ENCODE peak calls at places on chromosomes 11 and 22, in five cellular contexts. Q is spleen, M is osteoblast, H is heart right ventricle, Y is lung. A is an unnamed sample. For H3K4me1, the result is how much of the 10 kb centered on the place peaks cover.

GRCh38 chr11:65417702-65418430 is 4.7 kb upstream of the NEAT1 start:
- DNase-seq in Q (peak), M (no peak), H (no peak), Y (no peak), A (peak)

GRCh38 chr22:49452362-49452946 is 375.2 kb downstream of the BRD1 start:
- DNase-seq in Q (no peak), M (peak), H (no peak), Y (no peak), A (no peak)

GRCh38 chr11:8698917-8699441 is 16.4 kb downstream of the RPL27A start:
- DNase-seq in Q (no peak), M (peak), H (no peak), Y (no peak), A (no peak)

GRCh38 chr22:27418261-27418660 is 383.3 kb downstream of the MN1 start:
- DNase-seq in Q (no peak), M (no peak), H (no peak), Y (no peak), A (no peak)

GRCh38 chr11:20474951-20475517 is 87.5 kb downstream of the PRMT3 start:
- DNase-seq in Q (no peak), M (no peak), H (no peak), Y (no peak), A (no peak)

GRCh38 chr11:118230088-118230487 is 5.3 kb upstream of the JAML start:
- DNase-seq in Q (no peak), M (no peak), H (no peak), Y (no peak), A (no peak)

GRCh38 chr11:126317681-126318641 is 14.1 kb downstream of the DCPS start:
- DNase-seq in Q (peak), M (peak), H (peak), Y (peak), A (no peak)

GRCh38 chr11:20873054-20873453 is 203.7 kb downstream of the NELL1 start:
- DNase-seq in Q (no peak), M (no peak), H (no peak), Y (no peak), A (no peak)

GRCh38 chr11:107697291-107697690 is 14.6 kb downstream of the SLN start:
- DNase-seq in Q (no peak), M (no peak), H (no peak), Y (no peak), A (no peak)

GRCh38 chr11:132245558-132246385 is 875.4 kb downstream of the NTM start:
- DNase-seq in Q (no peak), M (no peak), H (no peak), Y (no peak), A (no peak)

GRCh38 chr11:60251485-60252207 is 8.7 kb upstream of the MS4A4E start:
- DNase-seq in Q (no peak), M (no peak), H (peak), Y (no peak), A (no peak)

GRCh38 chr11:11964774-11965150 is 43.7 kb downstream of the DKK3 start:
- DNase-seq in Q (peak), M (no peak), H (no peak), Y (no peak), A (no peak)

GRCh38 chr11:85756401-85757200 is 54.3 kb downstream of the SYTL2 start:
- DNase-seq in Q (no peak), M (no peak), H (no peak), Y (no peak), A (no peak)

DNA sequence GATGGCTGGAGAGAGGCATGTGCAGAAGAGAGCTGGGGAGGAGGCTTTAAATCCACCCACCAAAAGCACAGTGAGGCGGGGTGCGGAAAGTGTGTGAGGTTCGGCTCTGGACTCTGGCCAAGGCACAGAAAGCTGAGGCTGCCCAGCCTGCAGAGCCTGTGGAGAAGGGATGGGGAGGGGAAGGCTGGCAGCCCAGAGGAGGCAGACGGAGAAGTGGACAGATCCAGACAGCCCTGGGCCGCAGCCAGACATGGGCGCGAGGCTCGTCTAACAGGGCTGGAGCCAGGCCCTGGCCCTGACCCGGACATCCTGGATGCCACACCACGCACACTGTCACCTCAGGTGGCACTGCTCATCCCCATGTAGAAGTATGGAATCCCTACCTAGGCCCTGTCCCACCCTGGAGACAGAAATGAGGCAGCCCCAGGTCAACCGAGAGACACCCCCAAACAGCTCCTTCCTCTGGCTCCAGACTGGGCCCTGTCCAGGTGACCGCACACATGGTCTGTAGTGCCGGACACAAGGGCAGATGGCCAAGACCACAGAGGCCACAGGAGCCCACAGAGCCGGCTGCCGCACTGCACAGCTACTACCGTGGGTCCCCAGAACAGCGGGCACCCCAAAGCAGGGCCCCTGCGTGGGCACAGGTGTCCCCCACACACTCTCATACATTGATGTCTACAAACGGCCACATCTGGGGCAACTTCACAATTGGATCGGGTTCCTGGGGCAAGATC is 16.6 kb upstream of the MOB2 start:
- DNase-seq in Q (no peak), M (peak), H (peak), Y (no peak), A (no peak)
- H3K4me1 ChIP-seq in Q (half or more), M (under half), H (half or more), Y (under half), A (under half)

GRCh38 chr11:125090816-125091215 is 20.6 kb downstream of the TMEM218 start:
- DNase-seq in Q (peak), M (no peak), H (no peak), Y (no peak), A (no peak)

GRCh38 chr11:125093502-125093901 is 17.9 kb downstream of the TMEM218 start:
- DNase-seq in Q (no peak), M (no peak), H (no peak), Y (no peak), A (no peak)

GRCh38 chr11:125091877-125092664 is 19.4 kb downstream of the TMEM218 start:
- DNase-seq in Q (peak), M (no peak), H (no peak), Y (no peak), A (no peak)

GRCh38 chr11:125092669-125093068 is 18.8 kb downstream of the TMEM218 start:
- DNase-seq in Q (no peak), M (no peak), H (no peak), Y (no peak), A (no peak)

DNA sequence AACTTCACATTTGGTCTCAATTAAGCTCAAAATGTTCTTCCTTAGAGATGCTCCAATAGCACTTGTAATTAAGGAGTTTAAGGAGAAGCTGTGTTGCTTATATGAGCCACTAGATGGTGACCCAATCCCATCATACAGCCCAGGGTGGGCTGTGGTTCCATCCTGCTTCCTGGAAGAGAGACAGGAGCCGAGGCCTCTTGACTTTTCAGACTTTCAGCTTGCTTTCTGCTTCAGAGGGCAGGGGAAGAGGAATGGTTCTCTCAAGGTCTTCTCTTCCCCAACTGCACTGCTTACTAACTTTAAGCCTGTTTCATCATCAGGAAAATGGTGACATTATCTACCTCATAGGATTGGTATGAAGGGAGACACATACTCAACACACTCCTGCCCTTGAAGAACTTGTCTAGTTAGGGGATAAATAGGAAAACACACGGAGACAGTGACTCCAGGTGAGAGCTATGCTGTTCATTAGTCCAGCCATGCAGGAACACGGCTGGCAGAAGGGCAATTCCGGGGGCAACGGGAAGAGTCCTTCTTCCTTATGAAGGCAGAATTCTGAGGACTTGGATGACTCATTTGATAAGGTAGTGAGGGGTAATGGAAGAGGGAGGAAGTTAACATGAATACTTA is 20.1 kb downstream of the TMEM218 start:
- DNase-seq in Q (peak), M (peak), H (peak), Y (no peak), A (no peak)
- TF ChIP-seq CTCF in Q (peak), M (peak), H (peak), Y (peak), A (peak)

GRCh38 chr22:24455751-24456426 is 28.5 kb downstream of the ADORA2A start:
- DNase-seq in Q (no peak), M (no peak), H (peak), Y (no peak), A (no peak)
- H3K27ac ChIP-seq in Q (peak), M (no peak), H (no peak), Y (no peak), A (no peak)

DNA sequence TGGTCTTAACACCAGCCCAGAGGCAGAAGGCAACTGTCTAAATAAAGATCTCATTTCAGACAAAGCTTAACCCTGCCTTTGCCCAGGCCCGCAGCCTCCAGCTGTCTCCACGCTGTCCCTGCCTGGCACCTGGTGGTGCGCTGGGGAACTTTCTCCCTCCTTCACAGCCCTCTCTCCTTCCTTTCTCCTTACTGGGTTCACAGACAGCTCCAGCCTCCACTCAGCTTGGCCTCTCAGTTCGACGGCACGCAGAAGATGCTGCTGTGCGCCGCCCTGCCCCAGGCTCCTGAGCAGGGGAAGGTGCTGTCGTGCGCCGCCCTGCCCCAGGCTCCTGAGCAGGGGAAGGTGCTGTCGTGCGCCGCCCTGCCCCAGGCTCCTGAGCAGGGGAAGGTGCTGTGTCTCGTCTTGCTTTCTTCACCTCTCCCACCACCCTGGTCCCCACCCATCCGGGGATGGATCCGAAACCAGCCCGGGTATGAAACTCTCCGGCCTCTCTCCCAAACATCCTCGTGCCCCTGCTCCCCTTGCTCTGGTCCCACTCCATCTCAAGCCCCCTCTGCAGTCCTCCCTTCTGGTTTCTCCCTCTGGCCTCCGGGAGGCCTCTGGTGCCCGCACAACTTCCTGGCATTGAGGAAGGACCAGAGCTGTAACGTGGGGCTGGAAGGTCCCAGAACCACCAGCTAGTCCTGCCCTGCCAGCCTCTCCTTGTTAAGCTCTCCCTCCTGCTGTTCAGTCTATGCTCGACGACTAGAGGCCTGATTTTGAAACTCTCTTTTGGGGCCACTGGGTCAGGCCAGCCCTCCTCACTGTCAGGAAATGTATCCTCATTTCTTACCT is 22.9 kb upstream of the JAM3 start:
- DNase-seq in Q (peak), M (peak), H (no peak), Y (no peak), A (no peak)
- H3K4me1 ChIP-seq in Q (under half), M (under half), H (under half), Y (under half), A (under half)

GRCh38 chr11:83087035-83087434 is 15.3 kb upstream of the RAB30 start:
- DNase-seq in Q (no peak), M (no peak), H (no peak), Y (no peak), A (no peak)
- TF ChIP-seq CTCF in Q (no peak), M (peak), H (no peak), Y (no peak), A (no peak)

DNA sequence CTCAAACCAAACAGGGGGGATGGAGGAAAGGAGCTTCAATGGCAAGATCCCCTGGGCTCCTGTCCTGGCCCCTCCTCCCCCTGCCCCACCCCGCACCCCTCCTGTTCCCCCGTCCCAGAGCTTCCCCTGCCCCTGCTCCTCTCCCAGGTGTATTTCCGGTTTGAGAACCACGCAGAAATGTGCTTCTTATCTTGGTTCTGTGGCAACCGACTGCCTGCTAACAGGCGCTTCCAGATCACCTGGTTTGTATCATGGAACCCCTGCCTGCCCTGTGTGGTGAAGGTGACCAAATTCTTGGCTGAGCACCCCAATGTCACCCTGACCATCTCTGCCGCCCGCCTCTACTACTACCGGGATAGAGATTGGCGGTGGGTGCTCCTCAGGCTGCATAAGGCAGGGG is 4.0 kb downstream of the APOBEC3D start:
- DNase-seq in Q (no peak), M (no peak), H (no peak), Y (no peak), A (no peak)
- H3K27ac ChIP-seq in Q (no peak), M (no peak), H (no peak), Y (no peak), A (no peak)

DNA sequence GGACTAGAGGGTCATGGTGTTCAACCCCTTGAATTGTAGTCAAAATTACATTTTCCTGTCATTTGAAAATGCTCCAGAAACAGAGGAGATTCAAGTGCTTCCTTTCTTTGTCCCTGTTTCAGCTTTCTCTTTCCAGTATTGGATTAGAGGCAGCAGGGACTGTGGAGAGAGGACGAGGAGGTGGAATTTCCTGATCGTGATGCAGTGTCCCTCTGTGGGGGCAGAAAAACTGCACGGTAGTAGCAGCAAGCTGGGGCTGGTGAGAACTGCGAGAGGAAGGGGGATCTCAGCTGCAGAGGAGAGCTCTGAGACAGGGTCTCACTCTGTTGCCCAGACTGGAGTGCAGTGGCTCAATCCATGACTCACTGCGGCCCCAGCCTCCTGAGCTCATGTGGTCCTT is 60.4 kb downstream of the UBASH3B start:
- DNase-seq in Q (no peak), M (no peak), H (no peak), Y (no peak), A (no peak)
- H3K4me1 ChIP-seq in Q (half or more), M (under half), H (under half), Y (under half), A (under half)

DNA sequence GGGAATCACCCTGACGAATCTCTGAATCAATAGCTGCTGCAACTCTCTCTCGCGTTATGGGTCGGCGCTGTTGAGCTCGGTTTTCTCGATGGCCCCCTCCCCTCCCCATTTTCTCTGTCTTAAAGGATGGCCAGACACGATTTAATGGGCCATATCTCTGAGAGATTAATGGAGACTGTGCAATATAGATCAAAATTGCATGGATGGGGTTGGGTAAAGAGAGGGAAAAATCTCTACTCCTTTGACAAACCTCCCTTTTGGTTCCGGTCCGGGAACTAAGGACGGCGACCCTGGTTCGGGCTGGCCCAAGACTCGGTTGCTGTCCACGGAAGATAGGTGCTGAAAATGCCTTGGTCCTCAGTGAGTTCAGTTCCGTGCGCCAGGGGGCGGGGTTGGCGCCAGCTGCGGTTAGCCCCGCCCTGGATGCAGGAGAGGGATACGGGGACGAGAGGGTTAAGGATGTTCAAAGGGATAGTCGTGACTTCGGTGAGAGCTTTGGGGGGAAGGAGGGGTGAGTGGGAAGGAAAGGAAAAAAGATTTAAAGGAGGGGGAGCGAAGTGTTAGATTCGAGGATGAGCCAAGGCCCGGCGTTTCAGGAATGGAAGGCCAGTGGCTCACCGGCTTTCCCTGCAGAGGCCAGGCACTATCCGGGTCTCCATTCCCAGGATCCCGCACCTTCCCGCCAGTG is 103.6 kb upstream of the HSD17B12 start:
- DNase-seq in Q (no peak), M (peak), H (peak), Y (no peak), A (no peak)
- TF ChIP-seq CTCF in Q (no peak), M (peak), H (peak), Y (no peak), A (no peak)

GRCh38 chr11:30489513-30489912 is 96.6 kb downstream of the MPPED2 start:
- DNase-seq in Q (no peak), M (no peak), H (no peak), Y (no peak), A (no peak)

GRCh38 chr11:30487200-30487898 is 98.8 kb downstream of the MPPED2 start:
- DNase-seq in Q (peak), M (no peak), H (no peak), Y (no peak), A (peak)

GRCh38 chr11:30488304-30488998 is 97.7 kb downstream of the MPPED2 start:
- DNase-seq in Q (no peak), M (peak), H (no peak), Y (peak), A (peak)

GRCh38 chr11:30485222-30485621 is 100.9 kb downstream of the MPPED2 start:
- DNase-seq in Q (no peak), M (no peak), H (no peak), Y (no peak), A (no peak)

DNA sequence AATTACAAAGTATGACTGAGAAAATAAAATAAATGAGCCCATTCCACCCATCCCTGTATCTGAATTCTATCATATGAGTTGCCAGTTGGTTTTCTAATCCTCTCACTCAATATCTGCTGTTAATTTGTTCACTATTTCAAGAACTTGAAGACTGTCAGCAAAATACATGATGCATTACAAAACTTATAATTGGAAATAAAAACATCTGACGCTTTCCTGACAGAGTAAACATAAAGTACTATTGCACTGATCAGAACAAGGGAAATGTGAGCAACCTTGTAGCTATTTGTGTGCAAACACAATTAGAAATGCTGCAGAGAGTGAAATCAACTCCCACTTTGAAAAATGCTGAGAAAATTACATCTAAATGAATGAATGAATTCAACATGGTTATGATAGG is 97.1 kb downstream of the MPPED2 start:
- DNase-seq in Q (no peak), M (no peak), H (no peak), Y (no peak), A (no peak)
- H3K27ac ChIP-seq in Q (no peak), M (no peak), H (no peak), Y (no peak), A (peak)